ENCODE peak calls at places on chromosomes 1 and 21, in ten cellular contexts. F is GM12878, S is A549, O is sigmoid colon, R is stomach, D is tibial nerve, U is ovary, N is K562, K is suprapubic skin, C is upper lobe of left lung. M is an unnamed sample.

GRCh38 chr1:54581621-54582035 is 33.6 kb downstream of the ACOT11 start:
- DNase-seq in C (peak; percentile 95), D (peak; percentile 76), O (peak; percentile 98), U (peak; percentile 91), S (peak; percentile 18), F (no peak), R (peak; percentile 97), K (peak; percentile 89), N (no peak), M (peak; percentile 89)

GRCh38 chr1:182405578-182405977 is 5.1 kb upstream of the TEDDM1 start:
- DNase-seq in D (no peak), R (no peak), F (no peak), U (no peak), K (no peak), S (no peak), N (no peak), C (no peak), O (no peak), M (no peak)

GRCh38 chr1:9038881-9039760 is 12.9 kb upstream of the SLC2A7 start:
- DNase-seq in U (no peak), S (no peak), K (no peak), D (no peak), F (no peak), R (no peak), C (no peak), N (no peak), O (no peak), M (no peak)

GRCh38 chr21:44010429-44010828 is 1.7 kb upstream of the TRAPPC10 start:
- DNase-seq in F (no peak), N (peak; percentile 43), O (no peak), D (no peak), U (no peak), K (no peak), C (no peak), S (no peak), R (no peak), M (no peak)

GRCh38 chr1:3155056-3155805 is 86.2 kb downstream of the PRDM16 start:
- DNase-seq in R (no peak), U (no peak), C (no peak), S (no peak), F (no peak), D (no peak), N (no peak), K (no peak), O (no peak), M (no peak)

GRCh38 chr1:17118706-17119075 is 560 bp downstream of the PADI2 start:
- DNase-seq in U (no peak), R (no peak), F (no peak), D (no peak), K (no peak), N (no peak), C (peak; percentile 37), S (no peak), O (no peak), M (no peak)

GRCh38 chr21:39518055-39518844 is 66.5 kb downstream of the SH3BGR start:
- DNase-seq in C (peak; percentile 31), R (peak; percentile 44), U (no peak), S (peak; percentile 65), K (no peak), D (no peak), N (peak; percentile 90), F (peak; percentile 4), O (no peak), M (peak; percentile 31)

GRCh38 chr1:98327151-98327918 is 334.2 kb upstream of the SNX7 start:
- DNase-seq in F (no peak), U (no peak), N (no peak), O (no peak), K (no peak), C (no peak), S (no peak), R (no peak), D (no peak), M (no peak)

GRCh38 chr1:114756949-114757454 is 782 bp downstream of the CSDE1 start:
- DNase-seq in N (no peak), K (peak; percentile 84), C (peak; percentile 62), O (peak; percentile 73), R (peak; percentile 32), D (peak; percentile 21), F (no peak), S (peak; percentile 11), U (peak; percentile 22), M (peak; percentile 32)

GRCh38 chr1:114756009-114756892 is 1.5 kb downstream of the CSDE1 start:
- DNase-seq in F (peak; percentile 54), O (no peak), S (no peak), D (no peak), R (no peak), K (no peak), C (no peak), N (no peak), U (no peak), M (no peak)

GRCh38 chr1:114755006-114755936 is 2.5 kb downstream of the CSDE1 start:
- DNase-seq in O (no peak), U (no peak), S (no peak), C (no peak), R (no peak), D (no peak), N (no peak), F (no peak), K (no peak), M (no peak)

GRCh38 chr1:114758251-114758832 is 558 bp upstream of the CSDE1 start:
- DNase-seq in K (no peak), N (no peak), O (no peak), D (no peak), R (no peak), C (no peak), U (no peak), F (no peak), S (no peak), M (no peak)

DNA sequence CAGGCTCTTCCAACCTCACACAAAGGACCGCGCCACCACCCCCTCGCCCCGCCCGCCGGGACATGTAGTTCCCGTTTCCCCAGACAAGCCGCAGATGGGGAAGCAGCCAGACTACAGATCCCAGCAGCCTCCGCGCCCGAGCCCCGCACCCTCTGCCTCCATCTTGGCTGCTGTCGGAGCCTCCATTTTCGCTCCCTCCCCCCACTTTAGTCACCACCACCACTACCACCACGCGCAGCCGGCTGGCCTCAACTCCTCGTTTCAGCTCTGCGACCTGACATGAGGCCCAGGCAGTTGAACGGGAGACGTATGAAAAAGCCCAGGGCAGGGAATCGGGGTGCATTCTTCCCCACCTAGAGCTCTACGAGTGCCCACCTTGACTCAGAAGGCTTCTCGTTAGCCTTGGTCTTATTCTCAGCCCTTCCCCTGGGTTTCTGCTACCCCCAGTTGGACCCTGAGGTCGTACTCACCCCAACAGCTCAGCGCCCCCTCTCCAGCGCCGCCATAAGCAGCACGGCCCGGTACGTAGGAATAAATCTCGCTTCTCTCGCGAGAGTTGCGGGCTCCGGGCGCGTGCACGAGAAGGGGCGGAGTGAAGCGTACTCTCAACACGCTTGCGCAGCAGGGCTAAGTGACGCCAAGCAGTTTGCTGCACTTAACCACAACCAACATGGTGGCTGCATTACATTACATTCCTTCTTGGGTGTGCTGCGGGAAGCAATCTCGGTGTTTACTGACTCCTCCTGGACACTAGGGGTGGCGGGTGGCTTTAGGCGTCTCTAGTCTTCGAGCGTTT is at the start of gene CSDE1:
- DNase-seq in O (peak; percentile 99), C (peak; percentile 99), F (peak; percentile 93), S (peak; percentile 98), K (peak; percentile 98), R (peak; percentile 98), U (peak; percentile 96), N (peak; percentile 95), D (peak; percentile 93), M (peak; percentile 98)
- TF ChIP-seq POLR2A in O (peak; percentile 89), C (peak; percentile 96), F (peak; percentile 98), S (peak; percentile 75), K (no peak), R (no peak), U (peak; percentile 95), N (peak; percentile 99), D (peak; percentile 95), M (peak; percentile 92)

GRCh38 chr1:50352428-50352827 is 70.8 kb downstream of the DMRTA2 start:
- DNase-seq in R (no peak), D (no peak), U (no peak), K (no peak), S (no peak), F (no peak), O (no peak), C (no peak), N (no peak), M (no peak)
- TF ChIP-seq EP300 in R (no peak), D (no peak), U (no peak), K (no peak), S (no peak), F (no peak), O (no peak), C (no peak), N (no peak), M (no peak)

GRCh38 chr1:94539496-94539895 is 2.1 kb downstream of the F3 start:
- DNase-seq in U (no peak), C (peak; percentile 45), F (no peak), O (no peak), R (no peak), D (no peak), S (no peak), K (no peak), N (no peak), M (no peak)

GRCh38 chr1:94537254-94537653 is 4.3 kb downstream of the F3 start:
- DNase-seq in O (no peak), U (no peak), F (no peak), D (no peak), R (no peak), N (no peak), K (no peak), S (no peak), C (no peak), M (no peak)

GRCh38 chr1:94532077-94532476 is 9.5 kb downstream of the F3 start:
- DNase-seq in C (no peak), N (no peak), U (no peak), O (no peak), D (no peak), K (no peak), R (no peak), S (no peak), F (no peak), M (no peak)

GRCh38 chr1:94538243-94538827 is 3.2 kb downstream of the F3 start:
- DNase-seq in O (no peak), F (no peak), C (no peak), D (no peak), R (no peak), U (no peak), N (no peak), S (no peak), K (no peak), M (no peak)

DNA sequence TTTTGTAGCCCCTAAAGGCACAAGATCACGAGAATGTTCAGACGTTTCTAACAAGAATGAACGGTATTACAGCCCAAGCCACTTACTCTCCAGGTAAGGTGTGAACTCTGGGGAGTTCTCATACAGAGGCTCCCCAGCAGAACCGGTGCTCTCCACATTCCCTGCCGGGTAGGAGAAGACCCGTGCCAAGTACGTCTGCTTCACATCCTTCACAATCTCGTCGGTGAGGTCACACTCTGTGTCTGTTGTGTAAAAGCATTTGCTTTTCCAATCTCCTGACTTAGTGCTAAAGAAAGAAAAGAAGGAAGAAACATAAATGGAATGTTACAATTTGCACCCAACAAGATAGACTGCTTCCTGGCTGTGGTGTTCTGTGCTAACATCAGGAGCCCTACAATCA is 5.7 kb downstream of the F3 start:
- DNase-seq in R (no peak), D (no peak), N (no peak), U (no peak), K (no peak), O (no peak), C (no peak), F (no peak), S (no peak), M (no peak)
- H3K4me1 ChIP-seq in R (peaks cover 40% of the 10 kb centered on the region), D (peaks cover 26% of the 10 kb centered on the region), N (no peaks in the 10 kb centered on the region), U (peaks cover 4% of the 10 kb centered on the region), K (peaks cover 15% of the 10 kb centered on the region), O (peaks cover 5% of the 10 kb centered on the region), C (peaks cover 3% of the 10 kb centered on the region), F (no peaks in the 10 kb centered on the region), S (peaks cover 8% of the 10 kb centered on the region), M (peaks cover 11% of the 10 kb centered on the region)

DNA sequence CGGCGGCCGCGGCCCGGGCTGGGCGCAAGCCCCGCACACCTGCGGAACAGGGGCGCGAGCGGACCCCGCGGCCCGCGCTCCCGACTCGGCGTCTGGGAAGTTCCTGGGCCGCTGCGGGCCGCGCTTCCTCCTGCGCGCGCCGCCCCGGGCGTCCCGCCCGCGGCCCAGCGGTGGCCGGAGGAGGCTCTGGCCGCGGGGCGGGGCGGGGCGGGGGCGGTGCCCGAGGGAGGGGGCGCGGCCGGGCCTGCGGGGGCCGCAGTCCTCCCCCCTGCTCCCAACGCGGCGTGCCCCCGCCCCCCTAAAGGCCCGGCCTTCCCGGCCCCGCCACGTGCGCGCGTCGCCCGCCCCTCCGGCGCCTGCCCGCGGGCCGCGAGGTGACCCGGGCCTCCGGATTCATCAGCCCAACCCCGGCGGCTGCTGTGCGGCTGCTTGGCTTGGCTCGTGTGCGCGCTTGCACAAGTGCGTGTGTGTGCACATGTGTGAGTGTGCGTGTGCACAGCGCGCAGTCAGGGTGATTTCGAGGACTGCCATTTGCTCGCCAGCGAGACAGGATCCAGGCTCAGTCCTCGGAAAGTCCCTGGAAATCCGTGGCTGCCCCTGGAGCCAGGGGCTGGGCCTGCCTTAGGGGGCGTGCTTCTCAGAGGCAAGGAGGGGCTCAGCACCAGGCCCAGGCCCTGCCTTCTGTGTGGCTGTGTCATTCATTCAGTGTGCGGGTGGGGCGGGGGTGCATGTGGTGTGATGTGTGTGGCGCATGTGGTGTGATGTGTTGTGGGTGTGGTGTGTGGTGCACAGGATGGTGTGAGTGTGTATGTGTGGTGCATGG is at the start of gene C2CD2:
- DNase-seq in U (peak; percentile 77), R (peak; percentile 72), F (no peak), K (no peak), S (peak; percentile 64), N (peak; percentile 99), D (no peak), C (peak; percentile 50), O (peak; percentile 83), M (peak; percentile 65)
- TF ChIP-seq POLR2A in U (no peak), R (no peak), F (peak; percentile 56), K (no peak), S (peak; percentile 35), N (no peak), D (peak; percentile 63), C (peak; percentile 20), O (no peak), M (no peak)

M was measured in transverse colon.